ENCODE peak calls at places on chromosomes 11 and 22, in eight cellular contexts. G is hepatocyte, B is AG09319, D is ELR, I is GM06990, K is heart right ventricle, X is hepatic stellate cell, E is amniotic epithelial cell. A is an unnamed sample.

GRCh38 chr11:64694821-64695365 is 28.1 kb downstream of the NRXN2 start:
- DNase-seq in G (no peak), B (no peak), D (no peak), I (no peak), K (no peak), X (no peak), E (no peak), A (no peak)

GRCh38 chr11:122652495-122652894 is 3.0 kb upstream of the UBASH3B start:
- DNase-seq in G (no peak), B (no peak), D (no peak), I (no peak), K (no peak), X (no peak), E (no peak), A (no peak)

GRCh38 chr11:68527585-68527984 is 67.0 kb downstream of the PPP6R3 start:
- DNase-seq in G (no peak), B (no peak), D (no peak), I (no peak), K (no peak), X (no peak), E (no peak), A (no peak)

GRCh38 chr11:64313491-64314145 is 3.7 kb downstream of the TRMT112 start:
- DNase-seq in G (no peak), B (no peak), D (no peak), I (no peak), K (peak), X (no peak), E (no peak), A (peak)

GRCh38 chr11:59559886-59560285 is 48.5 kb downstream of the OR4D9 start:
- DNase-seq in G (no peak), B (no peak), D (no peak), I (peak), K (no peak), X (no peak), E (no peak), A (no peak)

GRCh38 chr11:83046626-83047172 is 25.0 kb downstream of the RAB30 start:
- DNase-seq in G (no peak), B (no peak), D (peak), I (no peak), K (no peak), X (no peak), E (no peak), A (no peak)

GRCh38 chr11:75475767-75476650 is 43.0 kb upstream of the KLHL35 start:
- DNase-seq in G (no peak), B (no peak), D (peak), I (peak), K (peak), X (no peak), E (peak), A (peak)

GRCh38 chr11:45155058-45155551 is 8.7 kb downstream of the PRDM11 start:
- DNase-seq in G (no peak), B (no peak), D (no peak), I (no peak), K (no peak), X (no peak), E (no peak), A (no peak)

GRCh38 chr22:50190182-50190951 is 4.7 kb downstream of the TRABD start:
- DNase-seq in G (peak), B (peak), D (peak), I (peak), K (peak), X (peak), E (peak), A (peak)